ENCODE peak calls at places on chromosomes 16 and 17, in five cellular contexts. W is WTC11, E is K562, Z is A549, A is HepG2. T is an unnamed sample.

GRCh38 chr17:27502526-27503324 is 46.5 kb downstream of the KSR1 start:
- DNase-seq in W (no peak), E (no peak), Z (no peak), A (no peak), T (no peak)

GRCh38 chr16:56669005-56669839 is at the start of gene MT1H:
- DNase-seq in W (peak), E (no peak), Z (no peak), A (no peak), T (no peak)

GRCh38 chr16:62642677-62643076 is 606.4 kb upstream of the CDH8 start:
- DNase-seq in W (no peak), E (no peak), Z (no peak), A (no peak), T (no peak)

GRCh38 chr16:12639044-12639443 is 164.6 kb downstream of the CPPED1 start:
- DNase-seq in W (no peak), E (peak), Z (peak), A (peak), T (no peak)

GRCh38 chr17:11747441-11747840 is 149.2 kb downstream of the DNAH9 start:
- DNase-seq in W (no peak), E (no peak), Z (no peak), A (no peak), T (no peak)

GRCh38 chr16:72179592-72179991 is 7.6 kb upstream of the PMFBP1 start:
- DNase-seq in W (no peak), E (no peak), Z (no peak), A (no peak), T (no peak)

GRCh38 chr17:59476413-59476812 is 89.0 kb upstream of the DHX40 start:
- DNase-seq in W (no peak), E (no peak), Z (no peak), A (no peak), T (no peak)

GRCh38 chr17:32586666-32587065 is 99.9 kb downstream of the CDK5R1 start:
- DNase-seq in W (no peak), E (no peak), Z (no peak), A (no peak), T (no peak)

GRCh38 chr17:20986767-20987510 is 55.9 kb downstream of the USP22 start:
- DNase-seq in W (no peak), E (no peak), Z (no peak), A (no peak), T (no peak)

GRCh38 chr17:49193513-49194296 is 16.7 kb downstream of the GNGT2 start:
- DNase-seq in W (peak), E (peak), Z (peak), A (no peak), T (peak)

GRCh38 chr17:36148559-36149295 is 27.7 kb downstream of the TBC1D3B start:
- DNase-seq in W (peak), E (peak), Z (peak), A (peak), T (peak)

GRCh38 chr17:76371656-76372628 is 12.5 kb upstream of the SPHK1 start:
- DNase-seq in W (no peak), E (no peak), Z (peak), A (no peak), T (no peak)

GRCh38 chr17:68085751-68086445 is 50.4 kb downstream of the KPNA2 start:
- DNase-seq in W (no peak), E (peak), Z (no peak), A (no peak), T (no peak)

GRCh38 chr16:87465306-87465705 is 27.5 kb downstream of the ZCCHC14 start:
- DNase-seq in W (no peak), E (peak), Z (no peak), A (peak), T (no peak)

GRCh38 chr17:57782642-57783337 is 37.7 kb upstream of the CCDC182 start:
- DNase-seq in W (peak), E (no peak), Z (no peak), A (no peak), T (no peak)

GRCh38 chr17:31467502-31468256 is 76.2 kb downstream of the RAB11FIP4 start:
- DNase-seq in W (peak), E (no peak), Z (no peak), A (peak), T (no peak)

GRCh38 chr17:82031303-82031884 is at the start of gene RAC3:
- DNase-seq in W (peak), E (peak), Z (no peak), A (no peak), T (no peak)

GRCh38 chr16:85528528-85529387 is 84.4 kb upstream of the GSE1 start:
- DNase-seq in W (no peak), E (peak), Z (peak), A (no peak), T (no peak)

GRCh38 chr16:4090476-4090875 is 25.8 kb downstream of the ADCY9 start:
- DNase-seq in W (no peak), E (no peak), Z (no peak), A (no peak), T (no peak)

GRCh38 chr16:7351572-7351971 is 18.9 kb downstream of the RBFOX1 start:
- DNase-seq in W (no peak), E (no peak), Z (no peak), A (no peak), T (no peak)

GRCh38 chr16:30075503-30076275 is at the start of gene PPP4C:
- DNase-seq in W (peak), E (peak), Z (peak), A (peak), T (no peak)

GRCh38 chr17:57862410-57862989 is 12.7 kb upstream of the MRPS23 start:
- DNase-seq in W (no peak), E (no peak), Z (no peak), A (no peak), T (no peak)

GRCh38 chr17:77475012-77475976 is 334.5 kb downstream of the SEC14L1 start:
- DNase-seq in W (no peak), E (no peak), Z (no peak), A (no peak), T (no peak)

GRCh38 chr17:68511671-68512246 is 471 bp upstream of the PRKAR1A start:
- DNase-seq in W (peak), E (peak), Z (peak), A (peak), T (no peak)

GRCh38 chr17:33038740-33039139 is 47.1 kb downstream of the SPACA3 start:
- DNase-seq in W (peak), E (peak), Z (peak), A (no peak), T (no peak)

GRCh38 chr17:48611213-48611612 is 396 bp upstream of the HOXB7 start:
- DNase-seq in W (no peak), E (no peak), Z (peak), A (no peak), T (no peak)

GRCh38 chr17:39866013-39866730 is 1.8 kb upstream of the ZPBP2 start:
- DNase-seq in W (no peak), E (no peak), Z (no peak), A (no peak), T (no peak)

GRCh38 chr17:65278050-65278819 is 141.1 kb downstream of the RGS9 start:
- DNase-seq in W (peak), E (peak), Z (peak), A (peak), T (no peak)

GRCh38 chr17:39928868-39929651 is 1.5 kb downstream of the LRRC3C start:
- DNase-seq in W (no peak), E (peak), Z (peak), A (no peak), T (no peak)

GRCh38 chr17:58534901-58535421 is 20.5 kb upstream of the MTMR4 start:
- DNase-seq in W (no peak), E (no peak), Z (peak), A (peak), T (no peak)

GRCh38 chr16:56354016-56354415 is 71.3 kb downstream of the AMFR start:
- DNase-seq in W (no peak), E (no peak), Z (no peak), A (no peak), T (no peak)

GRCh38 chr17:59221159-59221847 is 992 bp downstream of the GDPD1 start:
- DNase-seq in W (no peak), E (no peak), Z (no peak), A (no peak), T (no peak)

GRCh38 chr17:64682261-64683181 is 20.4 kb upstream of the SMURF2 start:
- DNase-seq in W (no peak), E (no peak), Z (peak), A (no peak), T (no peak)

GRCh38 chr17:68033636-68034451 is 1.7 kb upstream of the KPNA2 start:
- DNase-seq in W (peak), E (peak), Z (peak), A (peak), T (no peak)

GRCh38 chr17:62965649-62966425 is at the start of gene TANC2:
- DNase-seq in W (peak), E (peak), Z (peak), A (peak), T (peak)

GRCh38 chr17:68238894-68239293 is 8.9 kb upstream of the AMZ2 start:
- DNase-seq in W (no peak), E (no peak), Z (no peak), A (no peak), T (no peak)

GRCh38 chr17:57639381-57639780 is 105.7 kb downstream of the CCDC182 start:
- DNase-seq in W (no peak), E (no peak), Z (no peak), A (no peak), T (no peak)

GRCh38 chr16:22898874-22899348 is 84.9 kb downstream of the HS3ST2 start:
- DNase-seq in W (peak), E (peak), Z (peak), A (peak), T (peak)

GRCh38 chr16:67936876-67937605 is 391 bp upstream of the PSMB10 start:
- DNase-seq in W (no peak), E (peak), Z (no peak), A (no peak), T (peak)

GRCh38 chr16:19808061-19808621 is 76.5 kb downstream of the GPRC5B start:
- DNase-seq in W (no peak), E (no peak), Z (peak), A (no peak), T (peak)
- TF ChIP-seq ESRRA in W (no peak), E (no peak), Z (no peak), A (no peak), T (no peak)

GRCh38 chr16:31298958-31299357 is 39.2 kb downstream of the ITGAM start:
- DNase-seq in W (no peak), E (peak), Z (peak), A (peak), T (peak)
- TF ChIP-seq ESRRA in W (no peak), E (no peak), Z (no peak), A (no peak), T (no peak)

GRCh38 chr16:75251280-75252048 is at the start of gene BCAR1:
- DNase-seq in W (peak), E (peak), Z (peak), A (peak), T (no peak)

GRCh38 chr16:75254359-75254837 is 3.0 kb upstream of the BCAR1 start:
- DNase-seq in W (peak), E (no peak), Z (peak), A (no peak), T (no peak)

GRCh38 chr16:75252049-75252864 is 833 bp upstream of the BCAR1 start:
- DNase-seq in W (no peak), E (no peak), Z (no peak), A (no peak), T (no peak)

GRCh38 chr16:75250809-75251279 is 580 bp downstream of the BCAR1 start:
- DNase-seq in W (no peak), E (peak), Z (no peak), A (peak), T (no peak)

GRCh38 chr16:75252946-75253911 is 1.8 kb upstream of the BCAR1 start:
- DNase-seq in W (peak), E (no peak), Z (no peak), A (no peak), T (no peak)
- TF ChIP-seq ESRRA in W (peak), E (no peak), Z (no peak), A (no peak), T (no peak)

DNA sequence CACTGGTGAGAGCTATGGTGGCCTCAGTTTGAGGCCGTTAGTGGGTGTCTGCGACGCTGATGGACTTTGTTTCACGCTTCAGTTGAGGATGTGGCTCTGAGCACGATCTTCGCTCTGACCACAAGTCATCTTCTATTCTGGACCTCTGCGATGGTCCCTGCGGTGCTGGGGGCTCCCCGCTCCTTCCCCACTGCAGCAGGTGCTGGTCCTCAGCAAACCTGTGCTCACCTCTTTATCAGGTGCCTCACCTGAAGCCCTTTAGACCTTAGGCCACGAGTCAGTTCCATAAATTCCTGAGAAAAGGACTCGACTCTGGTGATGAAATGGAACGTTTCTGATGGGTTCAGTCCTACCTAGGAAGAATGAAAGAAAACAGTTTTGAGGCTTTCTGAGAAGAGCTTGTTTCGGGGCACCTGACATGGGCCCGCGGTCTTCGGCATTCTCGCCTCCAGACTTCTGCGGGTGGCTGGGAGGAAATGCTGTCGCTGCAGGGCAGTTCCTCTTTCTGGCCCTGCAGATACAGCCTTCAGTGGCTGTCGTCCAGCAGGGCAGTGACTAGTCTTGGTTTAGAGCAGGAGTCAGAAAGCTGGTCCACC is 4.7 kb downstream of the KCTD5 start:
- DNase-seq in W (no peak), E (peak), Z (no peak), A (no peak), T (peak)
- TF ChIP-seq ESRRA in W (no peak), E (no peak), Z (no peak), A (no peak), T (no peak)

DNA sequence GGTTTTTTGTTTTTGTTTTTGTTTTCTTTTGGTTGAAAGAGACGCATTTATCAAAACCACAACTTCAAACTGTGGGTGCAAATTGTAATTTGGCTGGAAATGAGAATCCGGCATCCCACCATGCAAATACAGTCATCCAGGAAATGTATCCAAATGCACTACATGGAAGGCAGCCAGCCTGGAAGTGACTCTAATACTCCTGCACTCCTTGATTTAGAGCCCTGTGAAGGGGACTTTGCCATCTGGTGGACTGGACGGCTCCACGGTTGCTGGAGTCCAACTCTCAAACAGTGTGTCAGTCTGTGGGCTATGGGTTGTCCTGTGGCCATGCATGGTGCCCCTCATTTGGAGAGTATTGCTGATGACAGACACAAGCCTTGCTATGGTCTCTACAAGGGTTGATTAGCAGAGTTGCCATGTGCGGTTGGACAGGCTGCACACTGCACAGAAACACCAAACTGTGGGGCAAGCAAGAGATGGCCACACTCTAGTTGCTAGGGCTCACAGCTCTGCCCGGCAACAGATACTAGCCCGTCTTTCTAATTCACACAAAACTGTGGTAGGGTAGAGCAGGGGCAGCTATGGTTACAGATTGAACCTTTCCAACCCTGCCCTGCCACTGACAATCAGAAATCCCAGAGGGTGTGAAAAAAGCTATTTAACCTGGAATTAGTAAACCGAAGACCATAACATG is 62.4 kb downstream of the VAT1L start:
- DNase-seq in W (no peak), E (no peak), Z (no peak), A (no peak), T (no peak)
- TF ChIP-seq ESRRA in W (no peak), E (no peak), Z (no peak), A (no peak), T (no peak)

GRCh38 chr17:46991618-46992017 is 12.6 kb upstream of the RPRML start:
- DNase-seq in W (no peak), E (no peak), Z (no peak), A (no peak), T (no peak)
- TF ChIP-seq ESRRA in W (no peak), E (no peak), Z (no peak), A (no peak), T (no peak)